ENCODE peak calls at places on chromosomes 3 and 15, in five cellular contexts. One of them, this sample, is unnamed.

GRCh38 chr3:24254649-24255048 is 240.0 kb downstream of the THRB start:
- DNase-seq in vagina: no peak
- DNase-seq in CD8-positive, alpha-beta T cell: no peak
- DNase-seq in upper lobe of left lung: no peak
- DNase-seq in heart left ventricle: no peak
- DNase-seq in this sample: no peak

GRCh38 chr15:98706387-98706786 is 58.0 kb downstream of the IGF1R start:
- DNase-seq in heart left ventricle: no peak
- DNase-seq in CD8-positive, alpha-beta T cell: no peak
- DNase-seq in vagina: no peak
- DNase-seq in upper lobe of left lung: no peak
- DNase-seq in this sample: no peak

GRCh38 chr3:169624533-169624972 is 39.0 kb downstream of the MECOM start:
- DNase-seq in CD8-positive, alpha-beta T cell: no peak
- DNase-seq in upper lobe of left lung: no peak
- DNase-seq in heart left ventricle: no peak
- DNase-seq in vagina: no peak
- DNase-seq in this sample: no peak

GRCh38 chr15:73362900-73363299 is 5.9 kb downstream of the HCN4 start:
- DNase-seq in vagina: no peak
- DNase-seq in heart left ventricle: no peak
- DNase-seq in upper lobe of left lung: no peak
- DNase-seq in CD8-positive, alpha-beta T cell: no peak
- DNase-seq in this sample: no peak

GRCh38 chr3:9146367-9147071 is 102.9 kb downstream of the SRGAP3 start:
- DNase-seq in upper lobe of left lung: no peak
- DNase-seq in vagina: no peak
- DNase-seq in CD8-positive, alpha-beta T cell: no peak
- DNase-seq in heart left ventricle: no peak
- DNase-seq in this sample: no peak

GRCh38 chr3:41202075-41202833 is 2.9 kb downstream of the CTNNB1 start:
- DNase-seq in heart left ventricle: no peak
- DNase-seq in CD8-positive, alpha-beta T cell: no peak
- DNase-seq in vagina: no peak
- DNase-seq in upper lobe of left lung: no peak
- DNase-seq in this sample: no peak

GRCh38 chr15:87610366-87610765 is 646.2 kb downstream of the NTRK3 start:
- DNase-seq in upper lobe of left lung: no peak
- DNase-seq in vagina: no peak
- DNase-seq in CD8-positive, alpha-beta T cell: no peak
- DNase-seq in heart left ventricle: no peak
- DNase-seq in this sample: no peak

GRCh38 chr3:114231616-114232015 is 5.8 kb downstream of the ZNF80 start:
- DNase-seq in heart left ventricle: no peak
- DNase-seq in upper lobe of left lung: no peak
- DNase-seq in vagina: no peak
- DNase-seq in CD8-positive, alpha-beta T cell: peak; percentile 43
- DNase-seq in this sample: no peak

GRCh38 chr3:115758076-115758763 is 134.9 kb downstream of the GAP43 start:
- DNase-seq in CD8-positive, alpha-beta T cell: no peak
- DNase-seq in heart left ventricle: no peak
- DNase-seq in vagina: no peak
- DNase-seq in upper lobe of left lung: no peak
- DNase-seq in this sample: no peak

GRCh38 chr3:9736831-9737230 is 5.3 kb downstream of the BRPF1 start:
- DNase-seq in upper lobe of left lung: no peak
- DNase-seq in CD8-positive, alpha-beta T cell: no peak
- DNase-seq in vagina: no peak
- DNase-seq in heart left ventricle: no peak
- DNase-seq in this sample: no peak

GRCh38 chr3:128521715-128522114 is 28.7 kb upstream of the GATA2 start:
- DNase-seq in upper lobe of left lung: no peak
- DNase-seq in vagina: no peak
- DNase-seq in CD8-positive, alpha-beta T cell: no peak
- DNase-seq in heart left ventricle: no peak
- DNase-seq in this sample: no peak

GRCh38 chr15:75076277-75076676 is 52.9 kb downstream of the PPCDC start:
- DNase-seq in heart left ventricle: no peak
- DNase-seq in vagina: no peak
- DNase-seq in upper lobe of left lung: no peak
- DNase-seq in CD8-positive, alpha-beta T cell: no peak
- DNase-seq in this sample: no peak

GRCh38 chr3:56291244-56291680 is 177.0 kb downstream of the ERC2 start:
- DNase-seq in heart left ventricle: no peak
- DNase-seq in vagina: no peak
- DNase-seq in CD8-positive, alpha-beta T cell: no peak
- DNase-seq in upper lobe of left lung: no peak
- DNase-seq in this sample: no peak

GRCh38 chr15:45795487-45796069 is 160.7 kb downstream of the SQOR start:
- DNase-seq in heart left ventricle: no peak
- DNase-seq in vagina: no peak
- DNase-seq in upper lobe of left lung: no peak
- DNase-seq in CD8-positive, alpha-beta T cell: no peak
- DNase-seq in this sample: no peak

GRCh38 chr15:31489801-31490646 is 163.4 kb downstream of the KLF13 start:
- DNase-seq in upper lobe of left lung: no peak
- DNase-seq in vagina: peak; percentile 90
- DNase-seq in CD8-positive, alpha-beta T cell: peak; percentile 26
- DNase-seq in heart left ventricle: no peak
- DNase-seq in this sample: no peak

GRCh38 chr3:13158441-13158840 is 85.2 kb upstream of the IQSEC1 start:
- DNase-seq in vagina: no peak
- DNase-seq in heart left ventricle: no peak
- DNase-seq in upper lobe of left lung: no peak
- DNase-seq in CD8-positive, alpha-beta T cell: no peak
- DNase-seq in this sample: no peak

GRCh38 chr3:27590437-27591320 is 106.5 kb upstream of the SLC4A7 start:
- DNase-seq in CD8-positive, alpha-beta T cell: no peak
- DNase-seq in heart left ventricle: no peak
- DNase-seq in upper lobe of left lung: no peak
- DNase-seq in vagina: no peak
- DNase-seq in this sample: no peak

GRCh38 chr15:80822666-80823065 is 43.5 kb downstream of the CEMIP start:
- DNase-seq in CD8-positive, alpha-beta T cell: no peak
- DNase-seq in upper lobe of left lung: no peak
- DNase-seq in vagina: no peak
- DNase-seq in heart left ventricle: no peak
- DNase-seq in this sample: no peak

GRCh38 chr15:98071786-98072185 is 111.3 kb downstream of the ARRDC4 start:
- DNase-seq in vagina: no peak
- DNase-seq in heart left ventricle: no peak
- DNase-seq in CD8-positive, alpha-beta T cell: no peak
- DNase-seq in upper lobe of left lung: no peak
- DNase-seq in this sample: no peak

GRCh38 chr15:90090226-90090848 is 11.9 kb downstream of the IDH2 start:
- DNase-seq in vagina: no peak
- DNase-seq in heart left ventricle: no peak
- DNase-seq in CD8-positive, alpha-beta T cell: no peak
- DNase-seq in upper lobe of left lung: no peak
- DNase-seq in this sample: no peak

GRCh38 chr3:197025736-197026480 is 3.7 kb downstream of the MELTF start:
- DNase-seq in upper lobe of left lung: peak; percentile 78
- DNase-seq in heart left ventricle: peak; percentile 58
- DNase-seq in CD8-positive, alpha-beta T cell: no peak
- DNase-seq in vagina: peak; percentile 84
- DNase-seq in this sample: no peak

GRCh38 chr15:70030851-70031645 is 66.7 kb downstream of the TLE3 start:
- DNase-seq in upper lobe of left lung: no peak
- DNase-seq in CD8-positive, alpha-beta T cell: no peak
- DNase-seq in vagina: no peak
- DNase-seq in heart left ventricle: no peak
- DNase-seq in this sample: no peak

GRCh38 chr3:106013971-106014370 is 145.2 kb upstream of the CBLB start:
- DNase-seq in vagina: no peak
- DNase-seq in heart left ventricle: no peak
- DNase-seq in upper lobe of left lung: no peak
- DNase-seq in CD8-positive, alpha-beta T cell: no peak
- DNase-seq in this sample: no peak

GRCh38 chr3:105293441-105293840 is 73.3 kb upstream of the ALCAM start:
- DNase-seq in vagina: no peak
- DNase-seq in CD8-positive, alpha-beta T cell: no peak
- DNase-seq in heart left ventricle: no peak
- DNase-seq in upper lobe of left lung: no peak
- DNase-seq in this sample: no peak

GRCh38 chr3:69505770-69506407 is 120.0 kb upstream of the FRMD4B start:
- DNase-seq in CD8-positive, alpha-beta T cell: no peak
- DNase-seq in vagina: no peak
- DNase-seq in upper lobe of left lung: no peak
- DNase-seq in heart left ventricle: no peak
- DNase-seq in this sample: no peak

GRCh38 chr3:76063019-76063418 is 277.7 kb upstream of the ZNF717 start:
- DNase-seq in upper lobe of left lung: no peak
- DNase-seq in vagina: no peak
- DNase-seq in CD8-positive, alpha-beta T cell: no peak
- DNase-seq in heart left ventricle: no peak
- DNase-seq in this sample: no peak

GRCh38 chr3:156812521-156813335 is 13.4 kb upstream of the LEKR1 start:
- DNase-seq in CD8-positive, alpha-beta T cell: no peak
- DNase-seq in vagina: no peak
- DNase-seq in upper lobe of left lung: no peak
- DNase-seq in heart left ventricle: no peak
- DNase-seq in this sample: peak; percentile 42

GRCh38 chr3:127680146-127680661 is 7.5 kb downstream of the ABTB1 start:
- DNase-seq in vagina: no peak
- DNase-seq in upper lobe of left lung: no peak
- DNase-seq in CD8-positive, alpha-beta T cell: no peak
- DNase-seq in heart left ventricle: peak; percentile 44
- DNase-seq in this sample: no peak

GRCh38 chr15:57375827-57376694 is at the start of gene CGNL1:
- DNase-seq in upper lobe of left lung: peak; percentile 92
- DNase-seq in heart left ventricle: peak; percentile 74
- DNase-seq in vagina: no peak
- DNase-seq in CD8-positive, alpha-beta T cell: no peak
- DNase-seq in this sample: peak; percentile 58

GRCh38 chr15:60480149-60480548 is 1.2 kb upstream of the ICE2 start:
- DNase-seq in vagina: no peak
- DNase-seq in CD8-positive, alpha-beta T cell: no peak
- DNase-seq in upper lobe of left lung: no peak
- DNase-seq in heart left ventricle: no peak
- DNase-seq in this sample: no peak

GRCh38 chr3:25151497-25151896 is 276.6 kb upstream of the RARB start:
- DNase-seq in upper lobe of left lung: no peak
- DNase-seq in CD8-positive, alpha-beta T cell: no peak
- DNase-seq in heart left ventricle: no peak
- DNase-seq in vagina: no peak
- DNase-seq in this sample: no peak

GRCh38 chr3:22263042-22263441 is 512.0 kb upstream of the ZNF385D start:
- DNase-seq in heart left ventricle: no peak
- DNase-seq in vagina: no peak
- DNase-seq in upper lobe of left lung: no peak
- DNase-seq in CD8-positive, alpha-beta T cell: no peak
- DNase-seq in this sample: no peak

GRCh38 chr15:74950078-74951000 is 6.2 kb downstream of the RPP25 start:
- DNase-seq in heart left ventricle: no peak
- DNase-seq in upper lobe of left lung: no peak
- DNase-seq in vagina: no peak
- DNase-seq in CD8-positive, alpha-beta T cell: peak; percentile 68
- DNase-seq in this sample: peak; percentile 75

GRCh38 chr3:177694951-177695350 is 497.7 kb upstream of the TBL1XR1 start:
- DNase-seq in CD8-positive, alpha-beta T cell: no peak
- DNase-seq in vagina: no peak
- DNase-seq in upper lobe of left lung: no peak
- DNase-seq in heart left ventricle: no peak
- DNase-seq in this sample: no peak

GRCh38 chr15:100034191-100034590 is 301.0 kb upstream of the LYSMD4 start:
- DNase-seq in CD8-positive, alpha-beta T cell: no peak
- DNase-seq in heart left ventricle: no peak
- DNase-seq in vagina: peak; percentile 79
- DNase-seq in upper lobe of left lung: peak; percentile 16
- DNase-seq in this sample: peak; percentile 74
- H3K4me3 ChIP-seq in CD8-positive, alpha-beta T cell: no peak overlapping the region
- H3K4me3 ChIP-seq in heart left ventricle: no peak overlapping the region
- H3K4me3 ChIP-seq in vagina: no peak overlapping the region
- H3K4me3 ChIP-seq in upper lobe of left lung: no peak overlapping the region
- H3K4me3 ChIP-seq in this sample: no peak overlapping the region

DNA sequence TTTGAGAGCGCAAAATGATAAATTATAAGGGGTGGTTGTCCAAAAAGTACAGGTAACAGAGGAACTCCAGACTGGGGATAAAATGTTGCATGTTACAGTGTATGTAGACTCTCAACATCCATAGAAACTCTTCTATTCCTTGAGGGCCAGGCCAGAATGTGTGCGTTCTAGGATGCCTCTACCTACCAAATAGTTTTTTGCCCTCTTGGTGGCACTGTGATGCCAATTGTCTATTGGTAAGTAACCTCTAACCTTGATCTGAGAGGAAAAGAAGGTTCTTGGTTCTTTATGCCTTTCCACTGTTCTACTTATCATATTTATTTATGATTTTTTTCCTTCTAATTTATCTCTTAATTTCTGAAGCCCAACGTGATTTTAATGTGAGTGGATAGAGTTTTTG is 424.6 kb downstream of the GRM7 start:
- DNase-seq in vagina: no peak
- DNase-seq in CD8-positive, alpha-beta T cell: no peak
- DNase-seq in upper lobe of left lung: no peak
- DNase-seq in heart left ventricle: no peak
- DNase-seq in this sample: no peak
- TF ChIP-seq CTCF in vagina: no peak
- TF ChIP-seq CTCF in CD8-positive, alpha-beta T cell: no peak
- TF ChIP-seq CTCF in upper lobe of left lung: peak; percentile 32
- TF ChIP-seq CTCF in heart left ventricle: peak; percentile 38
- TF ChIP-seq CTCF in this sample: no peak

DNA sequence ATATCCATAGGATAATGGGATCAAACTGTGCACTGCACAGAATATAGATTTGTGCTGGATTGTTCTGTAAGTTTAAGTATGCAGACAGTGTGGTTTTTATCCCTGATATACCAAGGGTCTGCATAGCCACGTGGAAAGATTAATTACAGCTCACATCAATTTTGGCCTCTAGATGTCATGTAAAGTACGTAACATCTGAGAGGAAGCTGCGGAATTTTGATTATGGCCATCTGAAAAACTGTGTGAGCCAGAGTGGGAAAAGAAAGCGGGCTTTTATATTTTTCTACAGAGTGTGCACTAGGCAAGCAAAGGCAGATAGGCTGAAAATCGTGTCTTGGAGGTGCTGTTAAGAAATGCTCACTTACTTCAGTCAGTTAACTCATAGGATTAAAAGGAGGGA is 562.7 kb downstream of the GBE1 start:
- DNase-seq in CD8-positive, alpha-beta T cell: no peak
- DNase-seq in vagina: no peak
- DNase-seq in heart left ventricle: no peak
- DNase-seq in upper lobe of left lung: no peak
- DNase-seq in this sample: no peak
- H3K4me3 ChIP-seq in CD8-positive, alpha-beta T cell: no peak overlapping the region
- H3K4me3 ChIP-seq in vagina: no peak overlapping the region
- H3K4me3 ChIP-seq in heart left ventricle: no peak overlapping the region
- H3K4me3 ChIP-seq in upper lobe of left lung: no peak overlapping the region
- H3K4me3 ChIP-seq in this sample: no peak overlapping the region

GRCh38 chr3:165254812-165255211 is 58.6 kb upstream of the SLITRK3 start:
- DNase-seq in vagina: no peak
- DNase-seq in heart left ventricle: no peak
- DNase-seq in CD8-positive, alpha-beta T cell: no peak
- DNase-seq in upper lobe of left lung: no peak
- DNase-seq in this sample: no peak

GRCh38 chr3:165259518-165260193 is 63.5 kb upstream of the SLITRK3 start:
- DNase-seq in heart left ventricle: no peak
- DNase-seq in CD8-positive, alpha-beta T cell: no peak
- DNase-seq in vagina: no peak
- DNase-seq in upper lobe of left lung: no peak
- DNase-seq in this sample: no peak

GRCh38 chr3:165256554-165256953 is 60.4 kb upstream of the SLITRK3 start:
- DNase-seq in upper lobe of left lung: no peak
- DNase-seq in heart left ventricle: no peak
- DNase-seq in CD8-positive, alpha-beta T cell: no peak
- DNase-seq in vagina: no peak
- DNase-seq in this sample: no peak
- TF ChIP-seq CTCF in upper lobe of left lung: no peak
- TF ChIP-seq CTCF in heart left ventricle: no peak
- TF ChIP-seq CTCF in CD8-positive, alpha-beta T cell: no peak
- TF ChIP-seq CTCF in vagina: no peak
- TF ChIP-seq CTCF in this sample: no peak